ENCODE peak calls at places on chromosomes 6 and 20, in four cellular contexts. One of them, this sample, is unnamed.

GRCh38 chr6:134477991-134478635 is 160.2 kb upstream of the SGK1 start:
- DNase-seq in lower lobe of right lung: no peak
- DNase-seq in hepatocyte: no peak
- DNase-seq in fibroblast of lung: peak; percentile 73
- DNase-seq in this sample: no peak

GRCh38 chr20:38550274-38550673 is 30.7 kb upstream of the ADIG start:
- DNase-seq in lower lobe of right lung: no peak
- DNase-seq in hepatocyte: no peak
- DNase-seq in fibroblast of lung: no peak
- DNase-seq in this sample: no peak

GRCh38 chr20:24873015-24873620 is 76.0 kb upstream of the CST7 start:
- DNase-seq in lower lobe of right lung: no peak
- DNase-seq in hepatocyte: no peak
- DNase-seq in fibroblast of lung: no peak
- DNase-seq in this sample: no peak

GRCh38 chr6:85677243-85677956 is 34.7 kb upstream of the SYNCRIP start:
- DNase-seq in lower lobe of right lung: no peak
- DNase-seq in hepatocyte: peak; percentile 27
- DNase-seq in fibroblast of lung: no peak
- DNase-seq in this sample: peak; percentile 16

GRCh38 chr6:90534337-90535025 is 52.4 kb downstream of the MAP3K7 start:
- DNase-seq in lower lobe of right lung: no peak
- DNase-seq in hepatocyte: no peak
- DNase-seq in fibroblast of lung: no peak
- DNase-seq in this sample: no peak

GRCh38 chr20:22763257-22763906 is 179.0 kb upstream of the FOXA2 start:
- DNase-seq in lower lobe of right lung: no peak
- DNase-seq in hepatocyte: no peak
- DNase-seq in fibroblast of lung: no peak
- DNase-seq in this sample: no peak

GRCh38 chr6:111113731-111114438 is 26.6 kb downstream of the SLC16A10 start:
- DNase-seq in lower lobe of right lung: no peak
- DNase-seq in hepatocyte: peak; percentile 52
- DNase-seq in fibroblast of lung: peak; percentile 88
- DNase-seq in this sample: no peak

GRCh38 chr6:95110767-95111166 is 466.6 kb upstream of the MANEA start:
- DNase-seq in lower lobe of right lung: no peak
- DNase-seq in hepatocyte: no peak
- DNase-seq in fibroblast of lung: no peak
- DNase-seq in this sample: no peak

GRCh38 chr20:51917886-51918545 is 115.7 kb upstream of the SALL4 start:
- DNase-seq in lower lobe of right lung: no peak
- DNase-seq in hepatocyte: no peak
- DNase-seq in fibroblast of lung: no peak
- DNase-seq in this sample: peak; percentile 69

GRCh38 chr6:90319044-90319443 is 22.4 kb upstream of the BACH2 start:
- DNase-seq in lower lobe of right lung: no peak
- DNase-seq in hepatocyte: peak; percentile 8
- DNase-seq in fibroblast of lung: peak; percentile 45
- DNase-seq in this sample: no peak

GRCh38 chr20:47358672-47359532 is 2.4 kb upstream of the ZMYND8 start:
- DNase-seq in lower lobe of right lung: peak; percentile 84
- DNase-seq in hepatocyte: peak; percentile 92
- DNase-seq in fibroblast of lung: peak; percentile 94
- DNase-seq in this sample: peak; percentile 99

GRCh38 chr20:47481330-47482216 is 20.1 kb upstream of the NCOA3 start:
- DNase-seq in lower lobe of right lung: no peak
- DNase-seq in hepatocyte: no peak
- DNase-seq in fibroblast of lung: no peak
- DNase-seq in this sample: no peak

GRCh38 chr20:57501461-57502330 is 23.2 kb downstream of the CTCFL start:
- DNase-seq in lower lobe of right lung: no peak
- DNase-seq in hepatocyte: no peak
- DNase-seq in fibroblast of lung: peak; percentile 30
- DNase-seq in this sample: no peak

GRCh38 chr20:23340524-23340923 is 10.1 kb upstream of the NXT1 start:
- DNase-seq in lower lobe of right lung: no peak
- DNase-seq in hepatocyte: peak; percentile 82
- DNase-seq in fibroblast of lung: peak; percentile 50
- DNase-seq in this sample: peak; percentile 84

GRCh38 chr6:46757206-46757564 is 10.5 kb downstream of the ANKRD66 start:
- DNase-seq in lower lobe of right lung: no peak
- DNase-seq in hepatocyte: no peak
- DNase-seq in fibroblast of lung: no peak
- DNase-seq in this sample: no peak

GRCh38 chr6:69732640-69733039 is 64.2 kb downstream of the LMBRD1 start:
- DNase-seq in lower lobe of right lung: no peak
- DNase-seq in hepatocyte: peak; percentile 19
- DNase-seq in fibroblast of lung: no peak
- DNase-seq in this sample: no peak

GRCh38 chr6:41695825-41696224 is 39.6 kb downstream of the TFEB start:
- DNase-seq in lower lobe of right lung: no peak
- DNase-seq in hepatocyte: no peak
- DNase-seq in fibroblast of lung: no peak
- DNase-seq in this sample: no peak

GRCh38 chr6:148082721-148083120 is 259.9 kb upstream of the SASH1 start:
- DNase-seq in lower lobe of right lung: no peak
- DNase-seq in hepatocyte: no peak
- DNase-seq in fibroblast of lung: no peak
- DNase-seq in this sample: no peak

GRCh38 chr6:37477656-37478435 is 21.8 kb downstream of the CCDC167 start:
- DNase-seq in lower lobe of right lung: no peak
- DNase-seq in hepatocyte: no peak
- DNase-seq in fibroblast of lung: no peak
- DNase-seq in this sample: no peak

GRCh38 chr20:9415426-9415825 is 99.0 kb upstream of the LAMP5 start:
- DNase-seq in lower lobe of right lung: no peak
- DNase-seq in hepatocyte: no peak
- DNase-seq in fibroblast of lung: no peak
- DNase-seq in this sample: no peak

GRCh38 chr20:23180451-23180921 is 94.4 kb upstream of the CD93 start:
- DNase-seq in lower lobe of right lung: no peak
- DNase-seq in hepatocyte: no peak
- DNase-seq in fibroblast of lung: no peak
- DNase-seq in this sample: peak; percentile 65

GRCh38 chr20:34269996-34270627 is 28.9 kb downstream of the ASIP start:
- DNase-seq in lower lobe of right lung: no peak
- DNase-seq in hepatocyte: no peak
- DNase-seq in fibroblast of lung: no peak
- DNase-seq in this sample: no peak

GRCh38 chr6:169866668-169867521 is 115.5 kb downstream of the ERMARD start:
- DNase-seq in lower lobe of right lung: no peak
- DNase-seq in hepatocyte: no peak
- DNase-seq in fibroblast of lung: no peak
- DNase-seq in this sample: no peak

GRCh38 chr6:20693466-20694063 is 159.3 kb downstream of the CDKAL1 start:
- DNase-seq in lower lobe of right lung: no peak
- DNase-seq in hepatocyte: no peak
- DNase-seq in fibroblast of lung: peak; percentile 36
- DNase-seq in this sample: no peak

GRCh38 chr6:136921521-136921935 is 573 bp upstream of the SLC35D3 start:
- DNase-seq in lower lobe of right lung: peak; percentile 49
- DNase-seq in hepatocyte: peak; percentile 19
- DNase-seq in fibroblast of lung: no peak
- DNase-seq in this sample: no peak

GRCh38 chr20:56957737-56958553 is 308.5 kb downstream of the BMP7 start:
- DNase-seq in lower lobe of right lung: no peak
- DNase-seq in hepatocyte: peak; percentile 62
- DNase-seq in fibroblast of lung: peak; percentile 31
- DNase-seq in this sample: no peak

GRCh38 chr6:6918216-6918983 is 189.4 kb upstream of the RREB1 start:
- DNase-seq in lower lobe of right lung: no peak
- DNase-seq in hepatocyte: no peak
- DNase-seq in fibroblast of lung: peak; percentile 76
- DNase-seq in this sample: no peak

GRCh38 chr20:47349365-47350180 is 6.9 kb downstream of the ZMYND8 start:
- DNase-seq in lower lobe of right lung: no peak
- DNase-seq in hepatocyte: no peak
- DNase-seq in fibroblast of lung: peak; percentile 93
- DNase-seq in this sample: no peak

GRCh38 chr6:31626952-31627351 is 6.4 kb downstream of the PRRC2A start:
- DNase-seq in lower lobe of right lung: no peak
- DNase-seq in hepatocyte: no peak
- DNase-seq in fibroblast of lung: no peak
- DNase-seq in this sample: no peak

GRCh38 chr6:112298816-112299281 is 44.5 kb upstream of the LAMA4 start:
- DNase-seq in lower lobe of right lung: no peak
- DNase-seq in hepatocyte: no peak
- DNase-seq in fibroblast of lung: peak; percentile 95
- DNase-seq in this sample: no peak

GRCh38 chr6:112296694-112297093 is 42.3 kb upstream of the LAMA4 start:
- DNase-seq in lower lobe of right lung: no peak
- DNase-seq in hepatocyte: no peak
- DNase-seq in fibroblast of lung: no peak
- DNase-seq in this sample: no peak

GRCh38 chr6:112300888-112301287 is 46.2 kb upstream of the RFPL4B start:
- DNase-seq in lower lobe of right lung: no peak
- DNase-seq in hepatocyte: no peak
- DNase-seq in fibroblast of lung: no peak
- DNase-seq in this sample: no peak

GRCh38 chr6:112298021-112298745 is 43.8 kb upstream of the LAMA4 start:
- DNase-seq in lower lobe of right lung: no peak
- DNase-seq in hepatocyte: peak; percentile 52
- DNase-seq in fibroblast of lung: peak; percentile 92
- DNase-seq in this sample: no peak

GRCh38 chr6:112296122-112296521 is 41.8 kb upstream of the LAMA4 start:
- DNase-seq in lower lobe of right lung: no peak
- DNase-seq in hepatocyte: peak; percentile 16
- DNase-seq in fibroblast of lung: peak; percentile 54
- DNase-seq in this sample: peak; percentile 29
- TF ChIP-seq CTCF in lower lobe of right lung: peak; percentile 23
- TF ChIP-seq CTCF in hepatocyte: peak; percentile 22
- TF ChIP-seq CTCF in fibroblast of lung: peak; percentile 51
- TF ChIP-seq CTCF in this sample: peak; percentile 55

DNA sequence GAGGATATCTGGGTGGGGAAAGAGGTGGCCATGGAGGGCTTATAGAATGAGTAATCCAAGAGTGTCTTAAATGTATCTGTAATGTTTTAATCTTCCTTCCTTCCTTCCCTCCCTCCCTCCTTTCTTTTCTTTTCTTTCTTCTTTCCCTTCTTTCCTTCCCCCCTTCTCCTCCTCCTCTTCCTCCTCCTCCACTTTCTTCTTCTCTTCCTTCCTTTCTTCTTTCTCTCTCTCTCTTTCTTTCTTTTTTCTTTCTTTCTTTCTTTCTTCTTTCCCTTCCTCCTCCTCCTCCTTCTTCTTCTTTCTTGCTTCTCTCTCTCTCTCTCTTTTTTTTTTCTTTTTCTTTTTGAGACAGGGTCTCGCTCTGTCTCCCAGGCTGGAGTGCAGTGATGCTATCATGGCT is 7.1 kb downstream of the HCK start:
- DNase-seq in lower lobe of right lung: no peak
- DNase-seq in hepatocyte: no peak
- DNase-seq in fibroblast of lung: no peak
- DNase-seq in this sample: no peak
- H3K4me1 ChIP-seq in lower lobe of right lung: peaks cover 8% of the 10 kb centered on the region
- H3K4me1 ChIP-seq in hepatocyte: peaks cover 2% of the 10 kb centered on the region
- H3K4me1 ChIP-seq in fibroblast of lung: no peaks in the 10 kb centered on the region
- H3K4me1 ChIP-seq in this sample: no peaks in the 10 kb centered on the region

GRCh38 chr6:75315978-75316377 is 31.4 kb upstream of the TMEM30A start:
- DNase-seq in lower lobe of right lung: no peak
- DNase-seq in hepatocyte: no peak
- DNase-seq in fibroblast of lung: no peak
- DNase-seq in this sample: no peak

GRCh38 chr6:75317503-75318206 is 33.1 kb upstream of the TMEM30A start:
- DNase-seq in lower lobe of right lung: no peak
- DNase-seq in hepatocyte: no peak
- DNase-seq in fibroblast of lung: peak; percentile 84
- DNase-seq in this sample: no peak

GRCh38 chr6:75318900-75319299 is 34.3 kb upstream of the TMEM30A start:
- DNase-seq in lower lobe of right lung: no peak
- DNase-seq in hepatocyte: no peak
- DNase-seq in fibroblast of lung: no peak
- DNase-seq in this sample: no peak
- TF ChIP-seq CTCF in lower lobe of right lung: no peak
- TF ChIP-seq CTCF in hepatocyte: no peak
- TF ChIP-seq CTCF in fibroblast of lung: no peak
- TF ChIP-seq CTCF in this sample: no peak

GRCh38 chr6:489762-490161 is 98.2 kb downstream of the IRF4 start:
- DNase-seq in lower lobe of right lung: no peak
- DNase-seq in hepatocyte: no peak
- DNase-seq in fibroblast of lung: no peak
- DNase-seq in this sample: no peak

GRCh38 chr6:490251-491037 is 98.9 kb downstream of the IRF4 start:
- DNase-seq in lower lobe of right lung: no peak
- DNase-seq in hepatocyte: no peak
- DNase-seq in fibroblast of lung: no peak
- DNase-seq in this sample: no peak

GRCh38 chr6:492816-493414 is 101.4 kb downstream of the IRF4 start:
- DNase-seq in lower lobe of right lung: no peak
- DNase-seq in hepatocyte: no peak
- DNase-seq in fibroblast of lung: no peak
- DNase-seq in this sample: no peak

GRCh38 chr6:492178-492577 is 100.6 kb downstream of the IRF4 start:
- DNase-seq in lower lobe of right lung: no peak
- DNase-seq in hepatocyte: no peak
- DNase-seq in fibroblast of lung: no peak
- DNase-seq in this sample: no peak

DNA sequence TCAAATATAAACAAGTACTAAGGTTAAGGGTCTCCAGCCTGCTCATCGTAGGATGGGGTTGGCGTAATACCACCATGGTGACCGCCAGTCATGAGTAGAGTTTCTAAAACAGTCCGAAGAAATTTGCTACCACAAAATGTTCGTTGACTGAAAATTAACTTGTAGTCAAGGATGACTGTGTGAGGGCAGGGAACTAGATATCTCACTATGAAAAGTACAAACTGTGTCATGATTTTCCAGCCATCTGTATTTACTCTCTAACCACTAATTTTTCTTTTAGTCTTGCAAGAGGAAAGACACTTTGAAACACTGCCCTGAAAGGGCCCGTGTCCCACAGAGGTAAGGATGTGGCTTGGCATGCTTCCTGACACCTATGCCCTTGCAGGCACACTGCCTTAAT is 99.7 kb downstream of the IRF4 start:
- DNase-seq in lower lobe of right lung: no peak
- DNase-seq in hepatocyte: no peak
- DNase-seq in fibroblast of lung: peak; percentile 3
- DNase-seq in this sample: no peak
- H3K4me1 ChIP-seq in lower lobe of right lung: no peaks in the 10 kb centered on the region
- H3K4me1 ChIP-seq in hepatocyte: no peaks in the 10 kb centered on the region
- H3K4me1 ChIP-seq in fibroblast of lung: no peaks in the 10 kb centered on the region
- H3K4me1 ChIP-seq in this sample: no peaks in the 10 kb centered on the region

This sample was measured in Caco-2.